ENCODE peak calls at places on chromosomes 3 and 15, in six cellular contexts. One of them, this sample, is unnamed.

GRCh38 chr15:29656636-29657475 is 165.4 kb downstream of the TJP1 start:
- DNase-seq in AG04450: no peak
- DNase-seq in activated CD4-positive, alpha-beta memory T cell treated with anti-CD3 and anti-CD28 coated beads, Interleukin-2, amount 10 ng/mL, durations not matched to agents 7 days and 5 days: no peak
- DNase-seq in retina: no peak
- DNase-seq in NCI-H1436 treated with DMSO at 0.1 percent for 48 hours: no peak
- DNase-seq in astrocyte of the cerebellum: no peak
- DNase-seq in this sample: no peak

GRCh38 chr15:44593042-44593736 is 56.2 kb downstream of the EIF3J start:
- DNase-seq in AG04450: no peak
- DNase-seq in activated CD4-positive, alpha-beta memory T cell treated with anti-CD3 and anti-CD28 coated beads, Interleukin-2, amount 10 ng/mL, durations not matched to agents 7 days and 5 days: peak; percentile 20
- DNase-seq in retina: no peak
- DNase-seq in NCI-H1436 treated with DMSO at 0.1 percent for 48 hours: no peak
- DNase-seq in astrocyte of the cerebellum: no peak
- DNase-seq in this sample: peak; percentile 15

GRCh38 chr15:78364233-78364632 is 24.1 kb downstream of the CRABP1 start:
- DNase-seq in AG04450: no peak
- DNase-seq in activated CD4-positive, alpha-beta memory T cell treated with anti-CD3 and anti-CD28 coated beads, Interleukin-2, amount 10 ng/mL, durations not matched to agents 7 days and 5 days: no peak
- DNase-seq in retina: peak; percentile 39
- DNase-seq in NCI-H1436 treated with DMSO at 0.1 percent for 48 hours: no peak
- DNase-seq in astrocyte of the cerebellum: no peak
- DNase-seq in this sample: no peak

GRCh38 chr3:61452536-61452991 is 108.8 kb upstream of the PTPRG start:
- DNase-seq in AG04450: peak; percentile 18
- DNase-seq in activated CD4-positive, alpha-beta memory T cell treated with anti-CD3 and anti-CD28 coated beads, Interleukin-2, amount 10 ng/mL, durations not matched to agents 7 days and 5 days: no peak
- DNase-seq in retina: no peak
- DNase-seq in NCI-H1436 treated with DMSO at 0.1 percent for 48 hours: no peak
- DNase-seq in astrocyte of the cerebellum: no peak
- DNase-seq in this sample: no peak

GRCh38 chr3:85189731-85190130 is 230.9 kb downstream of the CADM2 start:
- DNase-seq in AG04450: no peak
- DNase-seq in activated CD4-positive, alpha-beta memory T cell treated with anti-CD3 and anti-CD28 coated beads, Interleukin-2, amount 10 ng/mL, durations not matched to agents 7 days and 5 days: no peak
- DNase-seq in retina: no peak
- DNase-seq in NCI-H1436 treated with DMSO at 0.1 percent for 48 hours: no peak
- DNase-seq in astrocyte of the cerebellum: no peak
- DNase-seq in this sample: no peak

GRCh38 chr3:195147649-195148121 is 123.3 kb downstream of the XXYLT1 start:
- DNase-seq in AG04450: no peak
- DNase-seq in activated CD4-positive, alpha-beta memory T cell treated with anti-CD3 and anti-CD28 coated beads, Interleukin-2, amount 10 ng/mL, durations not matched to agents 7 days and 5 days: peak; percentile 42
- DNase-seq in retina: no peak
- DNase-seq in NCI-H1436 treated with DMSO at 0.1 percent for 48 hours: no peak
- DNase-seq in astrocyte of the cerebellum: no peak
- DNase-seq in this sample: no peak

GRCh38 chr3:42747581-42747980 is 25.5 kb downstream of the CCDC13 start:
- DNase-seq in AG04450: no peak
- DNase-seq in activated CD4-positive, alpha-beta memory T cell treated with anti-CD3 and anti-CD28 coated beads, Interleukin-2, amount 10 ng/mL, durations not matched to agents 7 days and 5 days: peak; percentile 63
- DNase-seq in retina: no peak
- DNase-seq in NCI-H1436 treated with DMSO at 0.1 percent for 48 hours: no peak
- DNase-seq in astrocyte of the cerebellum: no peak
- DNase-seq in this sample: no peak

GRCh38 chr3:149273096-149273751 is 51.6 kb upstream of the CP start:
- DNase-seq in AG04450: peak; percentile 79
- DNase-seq in activated CD4-positive, alpha-beta memory T cell treated with anti-CD3 and anti-CD28 coated beads, Interleukin-2, amount 10 ng/mL, durations not matched to agents 7 days and 5 days: no peak
- DNase-seq in retina: peak; percentile 67
- DNase-seq in NCI-H1436 treated with DMSO at 0.1 percent for 48 hours: peak; percentile 32
- DNase-seq in astrocyte of the cerebellum: peak; percentile 87
- DNase-seq in this sample: peak; percentile 84

GRCh38 chr3:186950402-186951093 is 20.2 kb downstream of the ST6GAL1 start:
- DNase-seq in AG04450: no peak
- DNase-seq in activated CD4-positive, alpha-beta memory T cell treated with anti-CD3 and anti-CD28 coated beads, Interleukin-2, amount 10 ng/mL, durations not matched to agents 7 days and 5 days: no peak
- DNase-seq in retina: no peak
- DNase-seq in NCI-H1436 treated with DMSO at 0.1 percent for 48 hours: no peak
- DNase-seq in astrocyte of the cerebellum: no peak
- DNase-seq in this sample: no peak

GRCh38 chr3:58198362-58198761 is 12.4 kb downstream of the DNASE1L3 start:
- DNase-seq in AG04450: no peak
- DNase-seq in activated CD4-positive, alpha-beta memory T cell treated with anti-CD3 and anti-CD28 coated beads, Interleukin-2, amount 10 ng/mL, durations not matched to agents 7 days and 5 days: no peak
- DNase-seq in retina: no peak
- DNase-seq in NCI-H1436 treated with DMSO at 0.1 percent for 48 hours: no peak
- DNase-seq in astrocyte of the cerebellum: no peak
- DNase-seq in this sample: no peak

GRCh38 chr15:68083463-68083862 is 29.3 kb downstream of the PIAS1 start:
- DNase-seq in AG04450: no peak
- DNase-seq in activated CD4-positive, alpha-beta memory T cell treated with anti-CD3 and anti-CD28 coated beads, Interleukin-2, amount 10 ng/mL, durations not matched to agents 7 days and 5 days: no peak
- DNase-seq in retina: no peak
- DNase-seq in NCI-H1436 treated with DMSO at 0.1 percent for 48 hours: no peak
- DNase-seq in astrocyte of the cerebellum: no peak
- DNase-seq in this sample: no peak